ENCODE peak calls at places on chromosomes 3 and 15, in six cellular contexts. One of them, this sample, is unnamed.

GRCh38 chr3:183401678-183402077 is 26.7 kb downstream of the MCF2L2 start:
- DNase-seq in psoas muscle: no peak
- DNase-seq in heart right ventricle: no peak
- DNase-seq in aorta: no peak
- DNase-seq in CD4-positive, CD25-positive, alpha-beta regulatory T cell: no peak
- DNase-seq in body of pancreas: no peak
- DNase-seq in this sample: no peak

GRCh38 chr3:149581681-149582349 is 76.0 kb downstream of the WWTR1 start:
- DNase-seq in psoas muscle: peak
- DNase-seq in heart right ventricle: no peak
- DNase-seq in aorta: no peak
- DNase-seq in CD4-positive, CD25-positive, alpha-beta regulatory T cell: no peak
- DNase-seq in body of pancreas: no peak
- DNase-seq in this sample: peak

GRCh38 chr15:88920186-88920891 is 7.2 kb upstream of the MFGE8 start:
- DNase-seq in psoas muscle: peak
- DNase-seq in heart right ventricle: no peak
- DNase-seq in aorta: peak
- DNase-seq in CD4-positive, CD25-positive, alpha-beta regulatory T cell: no peak
- DNase-seq in body of pancreas: no peak
- DNase-seq in this sample: no peak

GRCh38 chr15:66948294-66948693 is 117.1 kb upstream of the SMAD3 start:
- DNase-seq in psoas muscle: no peak
- DNase-seq in heart right ventricle: no peak
- DNase-seq in aorta: no peak
- DNase-seq in CD4-positive, CD25-positive, alpha-beta regulatory T cell: no peak
- DNase-seq in body of pancreas: no peak
- DNase-seq in this sample: no peak

GRCh38 chr3:163924600-163924999 is 1153.7 kb downstream of the SI start:
- DNase-seq in psoas muscle: no peak
- DNase-seq in heart right ventricle: no peak
- DNase-seq in aorta: no peak
- DNase-seq in CD4-positive, CD25-positive, alpha-beta regulatory T cell: no peak
- DNase-seq in body of pancreas: no peak
- DNase-seq in this sample: no peak

GRCh38 chr15:25849431-25849921 is 13.7 kb downstream of the ATP10A start:
- DNase-seq in psoas muscle: no peak
- DNase-seq in heart right ventricle: peak
- DNase-seq in aorta: no peak
- DNase-seq in CD4-positive, CD25-positive, alpha-beta regulatory T cell: no peak
- DNase-seq in body of pancreas: no peak
- DNase-seq in this sample: no peak

GRCh38 chr3:114206342-114206741 is 27.5 kb upstream of the DRD3 start:
- DNase-seq in psoas muscle: no peak
- DNase-seq in heart right ventricle: no peak
- DNase-seq in aorta: no peak
- DNase-seq in CD4-positive, CD25-positive, alpha-beta regulatory T cell: no peak
- DNase-seq in body of pancreas: no peak
- DNase-seq in this sample: no peak

GRCh38 chr15:40536501-40536900 is 28.3 kb downstream of the CCDC32 start:
- DNase-seq in psoas muscle: no peak
- DNase-seq in heart right ventricle: no peak
- DNase-seq in aorta: no peak
- DNase-seq in CD4-positive, CD25-positive, alpha-beta regulatory T cell: no peak
- DNase-seq in body of pancreas: no peak
- DNase-seq in this sample: no peak

GRCh38 chr15:31472636-31473383 is 146.2 kb downstream of the KLF13 start:
- DNase-seq in psoas muscle: no peak
- DNase-seq in heart right ventricle: peak
- DNase-seq in aorta: no peak
- DNase-seq in CD4-positive, CD25-positive, alpha-beta regulatory T cell: peak
- DNase-seq in body of pancreas: no peak
- DNase-seq in this sample: no peak

GRCh38 chr3:59108091-59108815 is 58.4 kb upstream of the CFAP20DC start:
- DNase-seq in psoas muscle: no peak
- DNase-seq in heart right ventricle: no peak
- DNase-seq in aorta: no peak
- DNase-seq in CD4-positive, CD25-positive, alpha-beta regulatory T cell: no peak
- DNase-seq in body of pancreas: no peak
- DNase-seq in this sample: no peak

GRCh38 chr3:18066899-18067582 is 324.6 kb upstream of the TBC1D5 start:
- DNase-seq in psoas muscle: no peak
- DNase-seq in heart right ventricle: no peak
- DNase-seq in aorta: no peak
- DNase-seq in CD4-positive, CD25-positive, alpha-beta regulatory T cell: no peak
- DNase-seq in body of pancreas: no peak
- DNase-seq in this sample: no peak

GRCh38 chr15:25175033-25175788 is 220.4 kb downstream of the SNRPN start:
- DNase-seq in psoas muscle: peak
- DNase-seq in heart right ventricle: no peak
- DNase-seq in aorta: peak
- DNase-seq in CD4-positive, CD25-positive, alpha-beta regulatory T cell: no peak
- DNase-seq in body of pancreas: peak
- DNase-seq in this sample: peak

GRCh38 chr3:152026033-152026556 is 152.7 kb downstream of the SUCNR1 start:
- DNase-seq in psoas muscle: no peak
- DNase-seq in heart right ventricle: no peak
- DNase-seq in aorta: no peak
- DNase-seq in CD4-positive, CD25-positive, alpha-beta regulatory T cell: no peak
- DNase-seq in body of pancreas: no peak
- DNase-seq in this sample: no peak

GRCh38 chr3:46700772-46701171 is 420 bp upstream of the TMIE start:
- DNase-seq in psoas muscle: peak
- DNase-seq in heart right ventricle: no peak
- DNase-seq in aorta: peak
- DNase-seq in CD4-positive, CD25-positive, alpha-beta regulatory T cell: no peak
- DNase-seq in body of pancreas: no peak
- DNase-seq in this sample: peak

GRCh38 chr15:45429974-45430792 is 51.8 kb upstream of the GATM start:
- DNase-seq in psoas muscle: peak
- DNase-seq in heart right ventricle: peak
- DNase-seq in aorta: peak
- DNase-seq in CD4-positive, CD25-positive, alpha-beta regulatory T cell: peak
- DNase-seq in body of pancreas: peak
- DNase-seq in this sample: peak

GRCh38 chr15:36371509-36371908 is 207.9 kb upstream of the CDIN1 start:
- DNase-seq in psoas muscle: no peak
- DNase-seq in heart right ventricle: no peak
- DNase-seq in aorta: no peak
- DNase-seq in CD4-positive, CD25-positive, alpha-beta regulatory T cell: no peak
- DNase-seq in body of pancreas: no peak
- DNase-seq in this sample: no peak

GRCh38 chr3:134057006-134057832 is 27.5 kb upstream of the SLCO2A1 start:
- DNase-seq in psoas muscle: no peak
- DNase-seq in heart right ventricle: no peak
- DNase-seq in aorta: peak
- DNase-seq in CD4-positive, CD25-positive, alpha-beta regulatory T cell: no peak
- DNase-seq in body of pancreas: no peak
- DNase-seq in this sample: peak

GRCh38 chr3:33171580-33171979 is 47.0 kb downstream of the SUSD5 start:
- DNase-seq in psoas muscle: no peak
- DNase-seq in heart right ventricle: no peak
- DNase-seq in aorta: no peak
- DNase-seq in CD4-positive, CD25-positive, alpha-beta regulatory T cell: peak
- DNase-seq in body of pancreas: no peak
- DNase-seq in this sample: no peak

GRCh38 chr3:33174711-33175409 is 43.8 kb downstream of the SUSD5 start:
- DNase-seq in psoas muscle: no peak
- DNase-seq in heart right ventricle: no peak
- DNase-seq in aorta: no peak
- DNase-seq in CD4-positive, CD25-positive, alpha-beta regulatory T cell: no peak
- DNase-seq in body of pancreas: no peak
- DNase-seq in this sample: no peak

GRCh38 chr3:33173672-33174071 is 44.9 kb downstream of the SUSD5 start:
- DNase-seq in psoas muscle: no peak
- DNase-seq in heart right ventricle: no peak
- DNase-seq in aorta: no peak
- DNase-seq in CD4-positive, CD25-positive, alpha-beta regulatory T cell: no peak
- DNase-seq in body of pancreas: no peak
- DNase-seq in this sample: no peak

GRCh38 chr3:33173103-33173502 is 45.5 kb downstream of the SUSD5 start:
- DNase-seq in psoas muscle: no peak
- DNase-seq in heart right ventricle: peak
- DNase-seq in aorta: no peak
- DNase-seq in CD4-positive, CD25-positive, alpha-beta regulatory T cell: no peak
- DNase-seq in body of pancreas: no peak
- DNase-seq in this sample: no peak

DNA sequence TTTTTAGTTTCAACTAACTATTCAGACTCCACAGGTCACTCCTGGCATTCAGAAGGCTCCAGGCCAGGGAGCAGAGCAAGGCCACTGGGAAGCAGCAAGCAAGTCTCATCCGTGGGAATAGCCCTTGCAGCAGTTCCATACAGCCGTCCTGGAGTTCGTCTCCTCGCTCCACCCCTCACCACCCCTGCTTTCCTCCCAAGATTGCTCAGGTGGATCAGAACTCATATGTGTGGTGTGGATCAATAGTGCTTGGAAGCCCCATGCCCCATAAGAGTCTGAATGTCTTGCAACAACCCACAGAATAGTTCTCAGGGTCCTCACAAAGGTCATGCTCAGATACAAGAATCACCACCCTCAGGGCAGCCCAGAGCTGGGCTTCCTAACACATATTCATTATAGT is 44.5 kb downstream of the SUSD5 start:
- DNase-seq in psoas muscle: no peak
- DNase-seq in heart right ventricle: no peak
- DNase-seq in aorta: no peak
- DNase-seq in CD4-positive, CD25-positive, alpha-beta regulatory T cell: no peak
- DNase-seq in body of pancreas: no peak
- DNase-seq in this sample: no peak
- H3K27ac ChIP-seq in psoas muscle: no peak
- H3K27ac ChIP-seq in heart right ventricle: no peak
- H3K27ac ChIP-seq in aorta: no peak
- H3K27ac ChIP-seq in CD4-positive, CD25-positive, alpha-beta regulatory T cell: no peak
- H3K27ac ChIP-seq in body of pancreas: no peak
- H3K27ac ChIP-seq in this sample: no peak

GRCh38 chr15:69305933-69306568 is 7.3 kb downstream of the PAQR5 start:
- DNase-seq in psoas muscle: no peak
- DNase-seq in heart right ventricle: no peak
- DNase-seq in aorta: peak
- DNase-seq in CD4-positive, CD25-positive, alpha-beta regulatory T cell: no peak
- DNase-seq in body of pancreas: no peak
- DNase-seq in this sample: no peak
- H3K27ac ChIP-seq in psoas muscle: no peak
- H3K27ac ChIP-seq in heart right ventricle: no peak
- H3K27ac ChIP-seq in aorta: no peak
- H3K27ac ChIP-seq in CD4-positive, CD25-positive, alpha-beta regulatory T cell: no peak
- H3K27ac ChIP-seq in body of pancreas: peak
- H3K27ac ChIP-seq in this sample: no peak

DNA sequence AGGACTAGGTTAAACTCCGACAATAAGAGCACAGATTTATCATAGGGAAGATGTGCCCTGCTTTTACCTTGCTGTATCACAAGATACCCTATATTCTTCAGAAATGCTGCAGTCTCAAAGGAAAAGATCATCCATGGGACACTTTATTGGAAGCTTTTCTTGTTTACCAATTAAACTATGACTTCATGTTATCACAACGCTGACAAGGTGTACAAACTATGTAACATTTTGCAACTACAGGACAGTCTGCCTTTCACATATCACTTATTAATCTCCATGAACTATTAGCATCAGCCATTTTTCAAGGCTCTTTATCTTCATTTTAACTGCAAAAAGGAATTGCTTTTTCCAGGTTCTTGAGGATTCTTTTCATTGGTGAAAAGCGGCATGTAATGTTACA is 34.0 kb downstream of the CBLB start:
- DNase-seq in psoas muscle: no peak
- DNase-seq in heart right ventricle: no peak
- DNase-seq in aorta: no peak
- DNase-seq in CD4-positive, CD25-positive, alpha-beta regulatory T cell: no peak
- DNase-seq in body of pancreas: no peak
- DNase-seq in this sample: no peak
- H3K27ac ChIP-seq in psoas muscle: no peak
- H3K27ac ChIP-seq in heart right ventricle: peak
- H3K27ac ChIP-seq in aorta: no peak
- H3K27ac ChIP-seq in CD4-positive, CD25-positive, alpha-beta regulatory T cell: no peak
- H3K27ac ChIP-seq in body of pancreas: no peak
- H3K27ac ChIP-seq in this sample: no peak

DNA sequence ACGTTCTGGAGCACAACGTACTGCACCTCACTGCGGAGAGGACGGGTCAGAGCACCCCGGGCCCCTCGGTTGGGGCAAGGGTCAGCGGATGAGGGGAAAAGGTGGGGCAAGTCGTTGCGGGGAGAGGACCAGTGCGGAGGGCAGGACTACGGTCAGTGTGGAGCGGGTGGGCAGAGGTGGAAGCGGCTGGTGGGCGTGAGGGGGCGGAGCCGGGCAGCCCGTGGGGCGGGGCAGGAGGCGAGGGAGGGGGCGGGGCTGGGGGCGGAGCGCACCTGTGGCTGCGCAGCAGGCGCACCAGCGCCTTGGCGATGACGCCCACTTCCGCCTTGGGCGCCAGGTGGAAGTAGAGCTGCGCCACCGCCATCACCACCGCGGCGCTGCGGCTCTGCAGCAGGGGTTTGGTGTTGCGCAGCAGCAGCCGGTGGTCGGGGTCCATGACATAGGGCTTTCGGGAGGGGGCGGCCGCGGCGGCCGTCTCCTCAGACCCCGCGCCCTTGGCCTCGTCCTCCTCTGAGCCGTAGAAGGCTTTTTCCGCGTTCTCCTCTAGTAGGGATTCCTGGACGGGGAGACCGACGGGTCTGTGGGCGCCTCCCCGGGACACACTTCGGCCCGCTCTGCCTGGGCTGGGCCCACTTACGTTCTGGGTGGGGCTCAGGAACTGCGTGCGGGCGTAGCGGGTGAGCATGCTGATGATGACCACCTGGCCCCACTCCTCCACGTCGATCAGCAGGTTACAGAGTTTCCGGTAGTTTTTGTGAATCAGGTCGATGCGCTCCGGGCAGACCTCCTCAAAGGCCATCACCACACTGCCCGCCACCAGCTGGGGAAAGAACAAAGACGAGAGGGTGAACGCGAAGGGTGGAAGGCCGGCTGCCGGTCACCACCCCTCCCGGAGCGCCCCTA is 29.2 kb downstream of the AP3B2 start:
- DNase-seq in psoas muscle: peak
- DNase-seq in heart right ventricle: no peak
- DNase-seq in aorta: no peak
- DNase-seq in CD4-positive, CD25-positive, alpha-beta regulatory T cell: peak
- DNase-seq in body of pancreas: peak
- DNase-seq in this sample: no peak
- H3K27ac ChIP-seq in psoas muscle: no peak
- H3K27ac ChIP-seq in heart right ventricle: no peak
- H3K27ac ChIP-seq in aorta: no peak
- H3K27ac ChIP-seq in CD4-positive, CD25-positive, alpha-beta regulatory T cell: peak
- H3K27ac ChIP-seq in body of pancreas: peak
- H3K27ac ChIP-seq in this sample: no peak

This sample was measured in dorsolateral prefrontal cortex.